ENCODE peak calls at places on chromosomes 11 and 22, in four cellular contexts. T, Y, P and K are unnamed samples.

GRCh38 chr22:37416806-37417205 is 10.5 kb downstream of the ELFN2 start:
- DNase-seq in T (peak), Y (no peak), P (no peak), K (no peak)

GRCh38 chr11:64007160-64007628 is 21.0 kb downstream of the OTUB1 start:
- DNase-seq in T (peak), Y (no peak), P (peak), K (peak)

GRCh38 chr22:31088233-31088986 is 7.3 kb downstream of the SMTN start:
- DNase-seq in T (no peak), Y (no peak), P (no peak), K (no peak)

GRCh38 chr22:29816980-29817379 is 21.1 kb downstream of the ASCC2 start:
- DNase-seq in T (no peak), Y (no peak), P (peak), K (no peak)

GRCh38 chr22:42500836-42501179 is 18.8 kb downstream of the RRP7A start:
- DNase-seq in T (no peak), Y (no peak), P (no peak), K (no peak)

GRCh38 chr11:99352642-99353041 is 331.9 kb downstream of the CNTN5 start:
- DNase-seq in T (no peak), Y (no peak), P (no peak), K (no peak)

GRCh38 chr22:38835888-38836301 is 7.9 kb downstream of the NPTXR start:
- DNase-seq in T (no peak), Y (no peak), P (peak), K (peak)

GRCh38 chr11:7353100-7353499 is 101.4 kb downstream of the SYT9 start:
- DNase-seq in T (peak), Y (peak), P (peak), K (peak)

GRCh38 chr11:65445101-65445603 is 22.6 kb downstream of the NEAT1 start:
- DNase-seq in T (no peak), Y (no peak), P (peak), K (no peak)

GRCh38 chr11:91296628-91297027 is 928.0 kb upstream of the FAT3 start:
- DNase-seq in T (no peak), Y (no peak), P (no peak), K (no peak)

GRCh38 chr11:3901249-3902025 is 46.0 kb downstream of the STIM1 start:
- DNase-seq in T (no peak), Y (no peak), P (no peak), K (no peak)

GRCh38 chr11:111555255-111555654 is 14.7 kb downstream of the LAYN start:
- DNase-seq in T (no peak), Y (no peak), P (peak), K (no peak)

GRCh38 chr11:67600324-67601029 is 6.3 kb upstream of the NDUFV1 start:
- DNase-seq in T (no peak), Y (peak), P (no peak), K (no peak)

GRCh38 chr22:24244144-24244787 is 616 bp downstream of the GGT5 start:
- DNase-seq in T (no peak), Y (peak), P (peak), K (no peak)
- TF ChIP-seq EZH2phosphoT487 in T (no peak), Y (no peak), P (no peak), K (no peak)

GRCh38 chr22:47816121-47816915 is 1053.9 kb downstream of the TBC1D22A start:
- DNase-seq in T (no peak), Y (no peak), P (no peak), K (no peak)

GRCh38 chr22:47822459-47822858 is 1060.0 kb downstream of the TBC1D22A start:
- DNase-seq in T (no peak), Y (no peak), P (no peak), K (no peak)

GRCh38 chr22:47814474-47814873 is 1052.0 kb downstream of the TBC1D22A start:
- DNase-seq in T (no peak), Y (no peak), P (no peak), K (no peak)

GRCh38 chr22:47817380-47817779 is 1054.9 kb downstream of the TBC1D22A start:
- DNase-seq in T (no peak), Y (no peak), P (no peak), K (no peak)

GRCh38 chr22:47818496-47818895 is 1056.0 kb downstream of the TBC1D22A start:
- DNase-seq in T (no peak), Y (no peak), P (no peak), K (no peak)
- H3K4me2 ChIP-seq in T (no peak), Y (no peak), P (no peak), K (no peak)

GRCh38 chr11:75241036-75241905 is 697 bp downstream of the TPBGL start:
- DNase-seq in T (peak), Y (peak), P (peak), K (peak)
- TF ChIP-seq EZH2phosphoT487 in T (no peak), Y (no peak), P (no peak), K (no peak)

DNA sequence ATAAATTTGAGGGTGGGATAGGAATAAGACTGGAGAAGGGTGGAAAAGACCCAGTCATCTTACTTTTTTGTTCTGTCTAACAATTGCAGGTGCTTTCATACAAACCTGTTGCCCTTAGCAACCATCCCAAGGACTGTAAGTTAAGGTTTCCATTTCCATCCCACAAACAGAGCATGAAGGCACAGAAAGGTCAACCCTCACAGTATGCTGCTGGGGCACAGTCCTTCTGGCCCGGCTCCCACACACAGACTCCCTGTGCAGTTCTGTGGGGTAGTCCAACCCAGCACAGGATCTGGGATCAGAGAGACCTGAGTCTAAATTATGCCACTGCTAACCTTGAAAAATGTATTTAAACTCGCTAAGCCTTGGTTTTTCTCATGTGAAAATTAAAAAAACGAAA is 38.4 kb upstream of the ETS1 start:
- DNase-seq in T (no peak), Y (peak), P (no peak), K (no peak)
- H3K4me2 ChIP-seq in T (no peak), Y (peak), P (no peak), K (no peak)